ENCODE peak calls at places on chromosomes 11 and 22, in ten cellular contexts. J is left colon; E is T-helper 9 cell; W is HL-60; X is substantia nigra; D is fibroblast of pulmonary artery; V is activated naive CD4-positive, alpha-beta T cell; R is EH; T is mesenchymal stem cell; G is Daoy. C is an unnamed sample.

GRCh38 chr11:66346476-66347424 is 679 bp downstream of the B4GAT1 start:
- DNase-seq in J (no peak), E (no peak), W (no peak), X (no peak), D (no peak), V (no peak), R (no peak), T (no peak), G (no peak), C (no peak)

GRCh38 chr11:106288057-106288456 is 210.6 kb downstream of the AASDHPPT start:
- DNase-seq in J (no peak), E (no peak), W (no peak), X (no peak), D (no peak), V (no peak), R (no peak), T (no peak), G (no peak), C (no peak)

GRCh38 chr11:101916422-101916821 is at the start of gene ANGPTL5:
- DNase-seq in J (no peak), E (no peak), W (no peak), X (no peak), D (no peak), V (no peak), R (no peak), T (no peak), G (no peak), C (no peak)

GRCh38 chr11:134606251-134606650 is 194.2 kb upstream of the B3GAT1 start:
- DNase-seq in J (no peak), E (no peak), W (no peak), X (no peak), D (no peak), V (no peak), R (no peak), T (no peak), G (no peak), C (no peak)

GRCh38 chr11:70454197-70454767 is 56.0 kb downstream of the CTTN start:
- DNase-seq in J (no peak), E (no peak), W (no peak), X (no peak), D (no peak), V (no peak), R (no peak), T (no peak), G (no peak), C (no peak)

GRCh38 chr11:110297726-110298297 is 1.4 kb upstream of the RDX start:
- DNase-seq in J (no peak), E (no peak), W (no peak), X (no peak), D (peak; percentile 31), V (no peak), R (no peak), T (no peak), G (no peak), C (no peak)

GRCh38 chr22:43488031-43488892 is 76.4 kb downstream of the MPPED1 start:
- DNase-seq in J (no peak), E (no peak), W (no peak), X (no peak), D (no peak), V (no peak), R (no peak), T (no peak), G (no peak), C (no peak)

GRCh38 chr11:11916981-11917399 is 75.2 kb downstream of the USP47 start:
- DNase-seq in J (no peak), E (no peak), W (no peak), X (no peak), D (peak; percentile 80), V (no peak), R (peak; percentile 84), T (no peak), G (peak; percentile 69), C (no peak)

GRCh38 chr11:115760921-115761320 is 256.7 kb upstream of the CADM1 start:
- DNase-seq in J (no peak), E (no peak), W (no peak), X (no peak), D (no peak), V (no peak), R (no peak), T (no peak), G (no peak), C (no peak)

GRCh38 chr22:27105142-27106025 is 448.0 kb downstream of the MIAT start:
- DNase-seq in J (peak; percentile 60), E (no peak), W (no peak), X (no peak), D (peak; percentile 92), V (no peak), R (peak; percentile 93), T (peak; percentile 90), G (peak; percentile 82), C (no peak)

GRCh38 chr11:126062679-126063509 is at the start of gene CDON:
- DNase-seq in J (peak; percentile 91), E (peak; percentile 91), W (peak; percentile 87), X (peak; percentile 80), D (peak; percentile 92), V (peak; percentile 82), R (peak; percentile 92), T (peak; percentile 91), G (peak; percentile 97), C (peak; percentile 96)

GRCh38 chr11:75582935-75583709 is 21.1 kb downstream of the SERPINH1 start:
- DNase-seq in J (no peak), E (peak; percentile 26), W (no peak), X (peak; percentile 28), D (peak; percentile 61), V (peak; percentile 21), R (peak; percentile 75), T (peak; percentile 84), G (peak; percentile 80), C (peak; percentile 74)

GRCh38 chr22:29031236-29031982 is 30.2 kb downstream of the C22orf31 start:
- DNase-seq in J (peak; percentile 65), E (no peak), W (no peak), X (peak; percentile 10), D (peak; percentile 95), V (no peak), R (peak; percentile 97), T (peak; percentile 100), G (peak; percentile 97), C (no peak)

GRCh38 chr11:67271548-67272284 is 5.4 kb downstream of the GRK2 start:
- DNase-seq in J (peak; percentile 30), E (peak; percentile 45), W (peak; percentile 93), X (no peak), D (no peak), V (no peak), R (no peak), T (no peak), G (no peak), C (no peak)

GRCh38 chr22:38656256-38657148 is at the start of the genes CBY1 and FAM227A:
- DNase-seq in J (peak; percentile 88), E (peak; percentile 83), W (peak; percentile 91), X (peak; percentile 94), D (peak; percentile 89), V (peak; percentile 89), R (peak; percentile 86), T (peak; percentile 89), G (peak; percentile 88), C (peak; percentile 76)

GRCh38 chr11:34603129-34604001 is 17.5 kb upstream of the EHF start:
- DNase-seq in J (peak; percentile 65), E (no peak), W (no peak), X (no peak), D (no peak), V (no peak), R (no peak), T (no peak), G (no peak), C (no peak)

GRCh38 chr22:48940988-48941902 is 886.4 kb downstream of the BRD1 start:
- DNase-seq in J (no peak), E (no peak), W (no peak), X (no peak), D (no peak), V (no peak), R (no peak), T (no peak), G (no peak), C (peak; percentile 21)

GRCh38 chr22:30432520-30432919 is 7.0 kb downstream of the MTFP1 start:
- DNase-seq in J (no peak), E (no peak), W (no peak), X (no peak), D (no peak), V (no peak), R (no peak), T (no peak), G (no peak), C (no peak)

GRCh38 chr11:71452354-71453020 is 516 bp upstream of the NADSYN1 start:
- DNase-seq in J (peak; percentile 68), E (peak; percentile 38), W (peak; percentile 90), X (peak; percentile 26), D (peak; percentile 64), V (no peak), R (peak; percentile 11), T (peak; percentile 17), G (no peak), C (no peak)

GRCh38 chr11:74272276-74272675 is 39.2 kb downstream of the P4HA3 start:
- DNase-seq in J (no peak), E (no peak), W (no peak), X (no peak), D (no peak), V (no peak), R (no peak), T (no peak), G (no peak), C (no peak)

GRCh38 chr11:117071344-117071787 is 26.9 kb downstream of the SIK3 start:
- DNase-seq in J (peak; percentile 59), E (no peak), W (no peak), X (peak; percentile 39), D (peak; percentile 48), V (no peak), R (peak; percentile 54), T (peak; percentile 77), G (no peak), C (no peak)

GRCh38 chr11:19345519-19345847 is 104.7 kb upstream of the E2F8 start:
- DNase-seq in J (no peak), E (no peak), W (no peak), X (peak; percentile 20), D (peak; percentile 31), V (no peak), R (peak; percentile 15), T (no peak), G (peak; percentile 35), C (no peak)

GRCh38 chr22:50282361-50283144 is 12.4 kb upstream of the MAPK11 start:
- DNase-seq in J (peak; percentile 68), E (no peak), W (no peak), X (no peak), D (peak; percentile 53), V (no peak), R (peak; percentile 88), T (peak; percentile 80), G (peak; percentile 95), C (peak; percentile 79)

GRCh38 chr22:43951391-43951790 is 3.9 kb upstream of the SAMM50 start:
- DNase-seq in J (no peak), E (no peak), W (no peak), X (no peak), D (no peak), V (no peak), R (no peak), T (no peak), G (no peak), C (no peak)

GRCh38 chr11:103541186-103541795 is 432.1 kb downstream of the DYNC2H1 start:
- DNase-seq in J (no peak), E (peak; percentile 33), W (no peak), X (no peak), D (no peak), V (no peak), R (no peak), T (no peak), G (no peak), C (no peak)

GRCh38 chr11:1047576-1048156 is 11.1 kb upstream of the MUC6 start:
- DNase-seq in J (no peak), E (no peak), W (no peak), X (no peak), D (no peak), V (no peak), R (no peak), T (no peak), G (peak; percentile 3), C (no peak)